ENCODE peak calls at places on chromosome 9, in seven cellular contexts. K is IMR-90, U is mesendoderm, E is mesenchymal stem cell, R is H9, O is neuronal stem cell, A is H1. N is an unnamed sample.

GRCh38 chr9:35646583-35647265 is 4.0 kb downstream of the SIT1 start:
- DNase-seq in K (peak), U (peak), E (peak), R (peak), O (peak), A (no peak), N (peak)

GRCh38 chr9:22307013-22307711 is 139.5 kb upstream of the DMRTA1 start:
- DNase-seq in K (peak), U (peak), E (peak), R (no peak), O (peak), A (no peak), N (peak)

GRCh38 chr9:82790868-82791267 is 272.1 kb downstream of the RASEF start:
- DNase-seq in K (no peak), U (no peak), E (no peak), R (no peak), O (no peak), A (no peak), N (no peak)

GRCh38 chr9:124721109-124721850 is 49.8 kb downstream of the NR6A1 start:
- DNase-seq in K (peak), U (peak), E (peak), R (no peak), O (no peak), A (no peak), N (no peak)

GRCh38 chr9:124040186-124040920 is 28.8 kb downstream of the LHX2 start:
- DNase-seq in K (peak), U (no peak), E (peak), R (no peak), O (no peak), A (no peak), N (no peak)

GRCh38 chr9:113309204-113309813 is 6.1 kb upstream of the RNF183 start:
- DNase-seq in K (peak), U (peak), E (peak), R (no peak), O (no peak), A (no peak), N (no peak)

GRCh38 chr9:89436326-89436725 is 61.6 kb downstream of the SEMA4D start:
- DNase-seq in K (no peak), U (no peak), E (no peak), R (no peak), O (no peak), A (no peak), N (no peak)

GRCh38 chr9:1207681-1208080 is 157.5 kb downstream of the DMRT2 start:
- DNase-seq in K (peak), U (no peak), E (no peak), R (no peak), O (no peak), A (no peak), N (no peak)

GRCh38 chr9:21853414-21853813 is 51.0 kb downstream of the MTAP start:
- DNase-seq in K (no peak), U (no peak), E (no peak), R (no peak), O (no peak), A (no peak), N (no peak)

GRCh38 chr9:93580654-93581380 is 4.4 kb downstream of the PHF2 start:
- DNase-seq in K (no peak), U (no peak), E (no peak), R (no peak), O (no peak), A (no peak), N (peak)

GRCh38 chr9:1429328-1429727 is 379.2 kb downstream of the DMRT2 start:
- DNase-seq in K (no peak), U (peak), E (no peak), R (no peak), O (peak), A (no peak), N (peak)

GRCh38 chr9:81557957-81558791 is 131.2 kb downstream of the TLE1 start:
- DNase-seq in K (peak), U (peak), E (peak), R (no peak), O (no peak), A (no peak), N (peak)

GRCh38 chr9:89951671-89952070 is 346.9 kb downstream of the GADD45G start:
- DNase-seq in K (peak), U (no peak), E (no peak), R (no peak), O (no peak), A (no peak), N (peak)

GRCh38 chr9:13554626-13555025 is 275.1 kb upstream of the MPDZ start:
- DNase-seq in K (no peak), U (peak), E (no peak), R (no peak), O (no peak), A (no peak), N (no peak)

GRCh38 chr9:128149001-128149701 is at the start of gene LCN2:
- DNase-seq in K (no peak), U (no peak), E (no peak), R (peak), O (no peak), A (no peak), N (no peak)

GRCh38 chr9:97598461-97599288 is 34.5 kb downstream of the TSTD2 start:
- DNase-seq in K (peak), U (peak), E (peak), R (peak), O (peak), A (peak), N (peak)
- H2BK5ac ChIP-seq in K (no peak), U (no peak), E (no peak), R (no peak), O (no peak), A (no peak), N (no peak)

DNA sequence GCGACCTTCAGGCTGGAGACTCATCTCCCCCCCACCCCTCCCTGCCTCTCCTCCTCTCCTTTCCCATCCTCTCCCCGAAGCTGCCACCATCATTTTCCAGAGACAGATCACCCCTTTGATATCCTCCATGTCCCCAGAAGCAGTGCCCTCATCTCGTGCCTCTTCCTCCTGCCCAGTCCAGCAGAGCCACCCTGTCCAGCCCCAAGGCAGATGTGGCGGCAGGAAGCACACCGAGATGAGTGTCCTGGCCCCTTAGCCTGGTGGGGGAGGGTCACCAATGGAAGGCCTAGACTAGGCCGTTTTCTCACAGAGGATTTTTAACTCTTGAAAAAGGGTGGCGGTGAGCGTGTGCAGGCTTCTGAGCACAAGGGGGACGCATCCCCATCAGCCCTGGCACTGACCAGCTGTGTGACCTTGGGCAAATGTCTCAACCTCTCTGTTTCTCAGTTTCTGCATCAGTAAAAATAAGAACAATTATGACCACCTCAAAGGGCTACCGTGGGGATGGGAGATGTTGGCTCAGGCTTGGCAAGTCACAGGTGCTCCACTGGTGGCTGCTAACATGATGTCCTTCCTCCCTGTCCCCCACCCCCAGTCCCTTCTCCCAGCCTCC is 48.9 kb downstream of the SARDH start:
- DNase-seq in K (no peak), U (no peak), E (no peak), R (no peak), O (no peak), A (no peak), N (no peak)
- H2BK5ac ChIP-seq in K (no peak), U (no peak), E (no peak), R (no peak), O (no peak), A (no peak), N (peak)

GRCh38 chr9:97802276-97802675 is 50.8 kb upstream of the FOXE1 start:
- DNase-seq in K (peak), U (peak), E (peak), R (no peak), O (no peak), A (no peak), N (peak)

GRCh38 chr9:97804059-97804365 is 49.0 kb upstream of the FOXE1 start:
- DNase-seq in K (no peak), U (no peak), E (no peak), R (no peak), O (no peak), A (no peak), N (no peak)

GRCh38 chr9:97806721-97807120 is 46.3 kb upstream of the FOXE1 start:
- DNase-seq in K (no peak), U (no peak), E (no peak), R (no peak), O (no peak), A (no peak), N (no peak)

GRCh38 chr9:97803167-97804058 is 49.6 kb upstream of the FOXE1 start:
- DNase-seq in K (peak), U (peak), E (peak), R (peak), O (peak), A (no peak), N (peak)

DNA sequence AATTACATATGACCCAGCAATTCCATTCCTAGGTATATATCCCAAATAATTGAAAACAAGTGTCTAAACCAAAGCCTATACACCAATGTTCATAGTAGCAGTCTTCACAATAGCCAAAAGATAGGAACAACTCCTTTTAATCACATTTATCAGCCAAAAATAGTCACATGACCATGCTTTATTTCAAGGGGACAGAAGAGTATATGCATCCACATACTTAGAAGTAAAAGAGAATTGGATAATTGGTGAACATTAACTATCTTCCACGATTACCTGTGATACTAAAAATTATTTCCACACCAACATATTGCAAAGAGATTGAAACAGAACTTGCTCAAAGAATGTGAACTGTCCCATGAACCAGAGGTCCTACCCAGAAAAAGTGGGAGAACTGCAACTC is 51.8 kb upstream of the FOXE1 start:
- DNase-seq in K (no peak), U (no peak), E (no peak), R (no peak), O (no peak), A (no peak), N (no peak)
- H2BK5ac ChIP-seq in K (no peak), U (no peak), E (no peak), R (no peak), O (no peak), A (no peak), N (no peak)

DNA sequence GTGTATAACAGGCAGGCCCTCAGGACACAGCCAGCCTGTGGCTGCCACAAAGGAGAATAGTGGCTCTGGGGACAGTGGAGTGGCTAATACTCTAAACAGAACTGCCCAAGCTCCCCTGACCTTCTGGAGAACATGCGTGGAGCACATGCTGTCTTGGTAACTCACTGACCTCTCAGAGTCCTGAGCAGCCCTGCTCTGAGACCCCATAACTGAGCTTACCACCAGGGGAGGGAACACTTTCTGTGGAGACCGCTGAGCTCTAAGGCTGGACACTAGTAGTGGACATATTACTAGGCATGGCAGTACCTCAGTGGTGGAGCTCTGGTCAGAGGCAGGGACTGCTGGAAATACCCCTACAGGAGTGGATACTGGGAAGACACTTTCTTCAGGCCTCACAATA is 60.2 kb upstream of the SPTLC1 start:
- DNase-seq in K (no peak), U (no peak), E (no peak), R (no peak), O (no peak), A (no peak), N (no peak)
- H2BK5ac ChIP-seq in K (no peak), U (no peak), E (no peak), R (no peak), O (no peak), A (no peak), N (no peak)

GRCh38 chr9:75976549-75976948 is 86.1 kb downstream of the PCSK5 start:
- DNase-seq in K (no peak), U (no peak), E (no peak), R (no peak), O (no peak), A (no peak), N (no peak)
- H2BK5ac ChIP-seq in K (no peak), U (no peak), E (no peak), R (no peak), O (no peak), A (no peak), N (no peak)

GRCh38 chr9:98720402-98720801 is 11.7 kb upstream of the GABBR2 start:
- DNase-seq in K (no peak), U (no peak), E (no peak), R (no peak), O (no peak), A (no peak), N (no peak)
- H2BK5ac ChIP-seq in K (no peak), U (no peak), E (no peak), R (no peak), O (no peak), A (no peak), N (no peak)

GRCh38 chr9:126417684-126418083 is 91.1 kb downstream of the MVB12B start:
- DNase-seq in K (no peak), U (no peak), E (no peak), R (no peak), O (no peak), A (no peak), N (no peak)
- H2BK5ac ChIP-seq in K (no peak), U (no peak), E (no peak), R (no peak), O (no peak), A (no peak), N (no peak)

DNA sequence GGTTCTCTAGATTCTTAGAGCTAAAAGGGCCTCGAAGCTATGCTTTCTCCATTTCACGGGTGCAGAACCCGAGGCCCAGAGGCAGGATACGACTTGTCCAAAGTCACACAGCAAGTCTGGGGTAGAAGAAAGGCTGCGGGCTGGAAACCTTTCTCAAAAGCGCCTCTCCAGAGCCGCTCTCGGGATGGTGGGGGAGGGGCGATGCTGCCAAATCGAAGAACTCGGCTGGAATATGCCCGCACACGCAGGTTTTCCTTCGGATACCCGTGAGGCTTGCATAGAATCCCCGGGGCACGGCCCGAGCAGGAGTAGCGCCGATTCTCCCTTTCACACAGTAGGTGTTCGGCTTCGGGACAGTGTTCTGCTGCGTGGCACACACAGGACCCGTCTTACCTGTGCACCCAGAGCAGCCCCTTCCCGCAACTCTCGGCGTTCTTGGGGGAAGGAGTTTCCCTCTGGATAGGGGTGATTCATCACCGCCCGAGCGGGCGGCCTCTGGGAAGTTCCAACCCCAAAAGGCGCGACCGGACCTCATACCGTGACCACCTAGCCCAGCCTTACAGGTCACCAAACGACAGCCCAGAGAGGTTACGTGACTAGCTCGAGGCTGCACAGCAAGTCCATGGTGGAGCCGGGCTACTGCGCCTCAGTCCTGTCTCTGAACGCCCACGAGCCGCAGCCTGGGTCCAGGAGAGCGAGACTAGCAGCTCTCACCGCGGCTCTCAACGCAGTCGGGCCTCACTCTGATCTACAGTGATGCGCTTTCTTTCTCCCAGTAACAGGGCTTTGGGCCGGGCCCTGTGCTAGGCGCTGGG is 4.1 kb downstream of the PAX5 start:
- DNase-seq in K (no peak), U (peak), E (no peak), R (peak), O (no peak), A (no peak), N (no peak)
- H2BK5ac ChIP-seq in K (no peak), U (no peak), E (no peak), R (no peak), O (no peak), A (no peak), N (no peak)